ENCODE peak calls at places on chromosomes 3 and 15, in five cellular contexts. A is mesendoderm, M is fibroblast of lung, R is HCT116, Q is PC-9. P is an unnamed sample. For H3K79me2, the result is how much of the 10 kb centered on the place peaks cover.

GRCh38 chr3:61594978-61595687 is 33.8 kb downstream of the PTPRG start:
- DNase-seq in A (no peak), R (no peak), M (peak), Q (no peak), P (peak)

GRCh38 chr3:72748659-72749058 is 99.6 kb downstream of the SHQ1 start:
- DNase-seq in A (no peak), R (no peak), M (no peak), Q (no peak), P (no peak)

GRCh38 chr15:44623178-44623577 is 40.3 kb downstream of the SPG11 start:
- DNase-seq in Q (no peak), M (no peak), R (no peak), A (no peak), P (no peak)

GRCh38 chr3:61964566-61964965 is 403.2 kb downstream of the PTPRG start:
- DNase-seq in R (peak), A (no peak), M (no peak), Q (no peak), P (peak)

GRCh38 chr3:14234197-14235002 is 55.8 kb downstream of the LSM3 start:
- DNase-seq in A (no peak), R (no peak), M (peak), Q (peak), P (peak)

GRCh38 chr3:131735121-131735520 is 232.3 kb upstream of the MRPL3 start:
- DNase-seq in R (no peak), M (no peak), Q (no peak), A (no peak), P (peak)

GRCh38 chr3:135071483-135071882 is 276.4 kb downstream of the EPHB1 start:
- DNase-seq in M (no peak), Q (no peak), A (no peak), R (no peak), P (no peak)

GRCh38 chr3:192835818-192836468 is 81.7 kb downstream of the MB21D2 start:
- DNase-seq in Q (no peak), A (peak), R (no peak), M (peak), P (peak)

GRCh38 chr3:12796171-12797123 is at the start of gene CAND2:
- DNase-seq in A (peak), R (no peak), M (peak), Q (no peak), P (peak)

GRCh38 chr3:187274315-187274976 is 17.1 kb downstream of the MASP1 start:
- DNase-seq in R (no peak), M (no peak), A (no peak), Q (no peak), P (no peak)

GRCh38 chr15:44128443-44128842 is 66.6 kb downstream of the FRMD5 start:
- DNase-seq in Q (no peak), A (no peak), R (no peak), M (no peak), P (no peak)

GRCh38 chr3:29486087-29486486 is 205.2 kb downstream of the RBMS3 start:
- DNase-seq in Q (no peak), M (peak), R (no peak), A (peak), P (peak)

GRCh38 chr3:111858641-111859040 is 424 bp upstream of the PHLDB2 start:
- DNase-seq in Q (no peak), R (no peak), M (no peak), A (peak), P (no peak)

GRCh38 chr3:132242095-132242494 is 75.1 kb upstream of the ACP3 start:
- DNase-seq in Q (no peak), R (no peak), A (no peak), M (no peak), P (no peak)

GRCh38 chr3:159928692-159929091 is 59.9 kb upstream of the IL12A start:
- DNase-seq in R (no peak), Q (peak), M (peak), A (peak), P (peak)

GRCh38 chr3:187196573-187197094 is 652 bp upstream of the RTP1 start:
- DNase-seq in A (no peak), Q (no peak), M (no peak), R (no peak), P (no peak)

GRCh38 chr3:69200384-69201068 is 78.1 kb upstream of the LMOD3 start:
- DNase-seq in M (peak), R (no peak), A (peak), Q (peak), P (no peak)

GRCh38 chr3:37456270-37456708 is 281.9 kb upstream of the LRRFIP2 start:
- DNase-seq in A (peak), R (no peak), M (peak), Q (no peak), P (peak)

GRCh38 chr3:152446495-152446894 is 177.8 kb downstream of the MBNL1 start:
- DNase-seq in R (no peak), A (no peak), Q (no peak), M (no peak), P (no peak)

GRCh38 chr3:196135693-196136639 is 54.1 kb upstream of the TFRC start:
- DNase-seq in A (peak), R (no peak), Q (peak), M (no peak), P (no peak)

GRCh38 chr3:142916611-142917010 is 27.7 kb upstream of the PCOLCE2 start:
- DNase-seq in M (no peak), A (no peak), R (no peak), Q (no peak), P (peak)

GRCh38 chr15:39584662-39585393 is 3.9 kb downstream of the THBS1 start:
- DNase-seq in Q (no peak), R (no peak), A (no peak), M (no peak), P (peak)

GRCh38 chr3:139198929-139199328 is 144.9 kb upstream of the MRPS22 start:
- DNase-seq in R (no peak), M (no peak), Q (no peak), A (no peak), P (peak)

GRCh38 chr15:82540055-82540983 is at the start of gene RPS17:
- DNase-seq in R (peak), M (peak), A (peak), Q (peak), P (peak)

GRCh38 chr3:172285844-172286243 is 162.4 kb downstream of the GHSR start:
- DNase-seq in M (peak), Q (no peak), R (no peak), A (no peak), P (peak)

GRCh38 chr3:141393151-141394076 is 25.1 kb downstream of the ZBTB38 start:
- DNase-seq in M (peak), Q (peak), R (no peak), A (peak), P (no peak)

GRCh38 chr3:197541756-197542539 is 13.8 kb downstream of the BDH1 start:
- DNase-seq in A (peak), R (no peak), M (peak), Q (no peak), P (peak)

GRCh38 chr3:114451561-114452018 is 157.8 kb downstream of the TIGIT start:
- DNase-seq in Q (no peak), M (peak), R (no peak), A (no peak), P (peak)

GRCh38 chr3:48689384-48689783 is 3.7 kb upstream of the NCKIPSD start:
- DNase-seq in R (no peak), Q (no peak), A (no peak), M (no peak), P (no peak)
- H3K79me2 ChIP-seq in R (under half), Q (under half), A (under half), M (under half), P (half or more)

GRCh38 chr15:85380217-85380859 is at the start of gene AKAP13:
- DNase-seq in A (peak), R (peak), Q (peak), M (peak), P (peak)
- H3K79me2 ChIP-seq in A (under half), R (under half), Q (under half), M (under half), P (under half)

GRCh38 chr3:31571325-31571724 is 38.6 kb downstream of the STT3B start:
- DNase-seq in M (no peak), R (no peak), Q (no peak), A (no peak), P (no peak)
- H3K79me2 ChIP-seq in M (half or more), R (half or more), Q (half or more), A (half or more), P (half or more)

DNA sequence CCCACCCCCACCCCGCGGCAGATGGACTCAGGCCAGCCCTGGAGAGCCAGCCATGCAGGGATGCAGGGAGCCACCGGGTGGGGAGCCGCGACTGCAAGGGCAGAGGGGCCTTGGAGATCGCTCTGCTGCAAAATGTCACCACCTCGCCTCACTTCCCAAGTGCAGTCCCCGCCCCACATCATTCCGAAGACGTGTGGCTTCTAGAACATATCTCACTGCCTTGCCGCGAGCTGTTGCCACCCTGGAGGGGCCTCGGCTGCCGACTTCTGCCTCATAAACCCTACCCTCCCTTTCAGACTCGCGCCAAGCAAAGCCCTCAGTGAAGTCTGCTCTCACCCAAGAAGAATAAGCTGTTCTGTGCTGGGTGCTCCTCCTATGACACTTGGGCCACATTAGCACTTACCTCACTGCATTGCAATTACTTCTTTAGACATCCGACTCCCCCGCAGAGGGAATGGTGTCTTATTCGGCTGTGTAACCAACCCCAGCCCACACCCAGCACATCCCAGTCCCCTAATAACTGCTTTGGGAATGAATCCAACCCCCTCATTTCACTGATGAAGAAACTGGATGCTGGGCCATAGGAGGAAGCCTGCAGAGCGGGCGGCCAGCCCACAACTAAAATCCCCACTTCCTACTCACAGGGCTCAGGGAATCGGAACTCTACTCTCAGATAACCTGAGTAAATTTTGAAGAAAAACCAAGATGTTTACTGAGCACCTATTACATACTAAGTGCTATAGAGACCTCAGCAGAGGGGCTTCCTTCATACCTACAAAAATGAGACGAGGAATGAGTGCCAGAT is 8.6 kb downstream of the TLE3 start:
- DNase-seq in Q (no peak), R (no peak), M (peak), A (peak), P (peak)
- H3K79me2 ChIP-seq in Q (half or more), R (half or more), M (under half), A (half or more), P (half or more)

GRCh38 chr15:52419494-52419893 is 109.2 kb downstream of the MYO5A start:
- DNase-seq in R (no peak), A (no peak), Q (no peak), M (no peak), P (no peak)
- H3K79me2 ChIP-seq in R (under half), A (under half), Q (under half), M (under half), P (under half)

GRCh38 chr3:39843440-39843839 is 34.0 kb downstream of the MYRIP start:
- DNase-seq in Q (no peak), R (no peak), A (no peak), M (no peak), P (no peak)

GRCh38 chr3:39849992-39850706 is 40.7 kb downstream of the MYRIP start:
- DNase-seq in A (no peak), M (no peak), R (no peak), Q (no peak), P (no peak)

GRCh38 chr3:39850707-39851014 is 41.3 kb downstream of the MYRIP start:
- DNase-seq in M (no peak), Q (no peak), A (no peak), R (no peak), P (no peak)

GRCh38 chr3:39848365-39848764 is 39.0 kb downstream of the MYRIP start:
- DNase-seq in R (no peak), A (no peak), Q (no peak), M (no peak), P (no peak)
- H3K79me2 ChIP-seq in R (under half), A (under half), Q (under half), M (under half), P (under half)

DNA sequence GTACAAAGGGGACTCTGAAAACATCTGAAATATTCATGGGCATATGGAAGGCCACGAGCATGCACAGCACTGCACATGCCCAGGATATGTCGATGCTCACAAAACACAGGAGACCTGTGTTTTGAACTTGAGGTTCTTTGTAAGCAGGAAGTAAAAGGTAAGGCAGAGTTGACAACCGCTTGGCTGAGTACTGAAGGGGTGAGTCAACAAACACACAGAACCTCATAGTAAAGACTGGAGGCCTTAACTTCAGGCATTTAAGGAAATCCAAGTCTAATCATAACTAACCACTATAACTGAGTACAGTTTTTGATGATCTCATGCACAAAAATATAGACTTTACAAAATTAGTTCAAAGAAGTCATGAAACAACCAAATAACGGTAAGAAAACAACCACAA is 80.6 kb downstream of the MYO9A start:
- DNase-seq in M (no peak), A (no peak), R (peak), Q (no peak), P (no peak)
- H3K79me2 ChIP-seq in M (under half), A (under half), R (under half), Q (under half), P (half or more)